ENCODE peak calls at places on chromosome 17, in four cellular contexts. M is gastrocnemius medialis, Y is heart right ventricle, U is uterus. D is an unnamed sample.

GRCh38 chr17:17783121-17783824 is 53.5 kb downstream of the SREBF1 start:
- DNase-seq in M (peak; percentile 90), Y (peak; percentile 86), U (peak; percentile 73), D (no peak)

GRCh38 chr17:72419866-72420774 is 299.3 kb downstream of the SOX9 start:
- DNase-seq in M (no peak), Y (no peak), U (no peak), D (no peak)

GRCh38 chr17:6162216-6162615 is 92.0 kb downstream of the WSCD1 start:
- DNase-seq in M (no peak), Y (no peak), U (no peak), D (no peak)

GRCh38 chr17:48053758-48054237 is 5.6 kb downstream of the NFE2L1 start:
- DNase-seq in M (peak; percentile 60), Y (no peak), U (no peak), D (no peak)

GRCh38 chr17:43378766-43379165 is 20.0 kb upstream of the ARL4D start:
- DNase-seq in M (no peak), Y (no peak), U (no peak), D (no peak)

GRCh38 chr17:34622862-34623261 is 43.5 kb downstream of the TMEM132E start:
- DNase-seq in M (no peak), Y (no peak), U (no peak), D (no peak)

GRCh38 chr17:68450801-68451200 is 6.5 kb downstream of the WIPI1 start:
- DNase-seq in M (no peak), Y (no peak), U (no peak), D (no peak)

GRCh38 chr17:81473019-81473418 is 39.6 kb downstream of the ACTG1 start:
- DNase-seq in M (no peak), Y (no peak), U (no peak), D (no peak)

GRCh38 chr17:15006421-15006820 is 258.7 kb downstream of the PMP22 start:
- DNase-seq in M (no peak), Y (no peak), U (no peak), D (no peak)

GRCh38 chr17:48012151-48012520 is 25.5 kb downstream of the COPZ2 start:
- DNase-seq in M (no peak), Y (no peak), U (no peak), D (no peak)

GRCh38 chr17:7236808-7237207 is 2.4 kb downstream of the PHF23 start:
- DNase-seq in M (no peak), Y (no peak), U (no peak), D (no peak)

GRCh38 chr17:72219136-72219823 is 98.5 kb downstream of the SOX9 start:
- DNase-seq in M (no peak), Y (no peak), U (no peak), D (no peak)

GRCh38 chr17:37259030-37259735 is 116.6 kb upstream of the C17orf78 start:
- DNase-seq in M (no peak), Y (no peak), U (no peak), D (peak; percentile 26)

GRCh38 chr17:66779186-66779585 is 55.7 kb upstream of the CACNG5 start:
- DNase-seq in M (no peak), Y (no peak), U (no peak), D (no peak)

GRCh38 chr17:43402567-43402966 is 3.8 kb downstream of the ARL4D start:
- DNase-seq in M (no peak), Y (no peak), U (no peak), D (no peak)

GRCh38 chr17:28038802-28039600 is 3.5 kb upstream of the NLK start:
- DNase-seq in M (no peak), Y (no peak), U (no peak), D (no peak)

GRCh38 chr17:16493470-16494048 is 1.6 kb upstream of the LRRC75A start:
- DNase-seq in M (no peak), Y (no peak), U (no peak), D (no peak)

GRCh38 chr17:16973760-16974540 is 2.0 kb upstream of the TNFRSF13B start:
- DNase-seq in M (no peak), Y (no peak), U (no peak), D (no peak)

GRCh38 chr17:2056221-2057129 is 1.6 kb downstream of the HIC1 start:
- DNase-seq in M (no peak), Y (no peak), U (peak; percentile 50), D (no peak)

GRCh38 chr17:74472890-74473289 is 6.5 kb downstream of the CD300A start:
- DNase-seq in M (no peak), Y (no peak), U (no peak), D (no peak)

GRCh38 chr17:7825206-7825980 is 8.6 kb upstream of the KDM6B start:
- DNase-seq in M (no peak), Y (no peak), U (no peak), D (no peak)

GRCh38 chr17:17844500-17844899 is 7.7 kb upstream of the SREBF1 start:
- DNase-seq in M (no peak), Y (no peak), U (no peak), D (no peak)

GRCh38 chr17:6927290-6927844 is 68.5 kb upstream of the ALOX12 start:
- DNase-seq in M (no peak), Y (no peak), U (no peak), D (no peak)

GRCh38 chr17:17151055-17151454 is 55.1 kb downstream of the PLD6 start:
- DNase-seq in M (no peak), Y (no peak), U (no peak), D (peak; percentile 27)

GRCh38 chr17:28471531-28472342 is 1.7 kb upstream of the SLC13A2 start:
- DNase-seq in M (no peak), Y (no peak), U (no peak), D (peak; percentile 58)

GRCh38 chr17:7997186-7997585 is 5.2 kb upstream of the GUCY2D start:
- DNase-seq in M (peak; percentile 70), Y (peak; percentile 62), U (no peak), D (no peak)

GRCh38 chr17:31838641-31839225 is 20.3 kb downstream of the COPRS start:
- DNase-seq in M (no peak), Y (no peak), U (no peak), D (no peak)

GRCh38 chr17:65013613-65014391 is 42.7 kb downstream of the GNA13 start:
- DNase-seq in M (no peak), Y (no peak), U (peak; percentile 51), D (peak; percentile 43)

GRCh38 chr17:55897301-55897700 is 146.4 kb downstream of the PCTP start:
- DNase-seq in M (peak; percentile 44), Y (no peak), U (no peak), D (no peak)

GRCh38 chr17:49775546-49776260 is 11.8 kb upstream of the FAM117A start:
- DNase-seq in M (no peak), Y (no peak), U (peak; percentile 68), D (no peak)

GRCh38 chr17:6555331-6556120 is 829 bp downstream of the PITPNM3 start:
- DNase-seq in M (no peak), Y (no peak), U (no peak), D (no peak)

GRCh38 chr17:60524463-60525346 is 1.3 kb downstream of the APPBP2 start:
- DNase-seq in M (no peak), Y (no peak), U (no peak), D (no peak)

GRCh38 chr17:69572747-69573146 is 158.2 kb downstream of the MAP2K6 start:
- DNase-seq in M (no peak), Y (no peak), U (no peak), D (no peak)

GRCh38 chr17:45376171-45376564 is 56.5 kb downstream of the ARHGAP27 start:
- DNase-seq in M (no peak), Y (no peak), U (no peak), D (no peak)

GRCh38 chr17:8966926-8967325 is 1.4 kb upstream of the PIK3R5 start:
- DNase-seq in M (no peak), Y (no peak), U (no peak), D (no peak)

GRCh38 chr17:54807331-54807730 is 93.3 kb upstream of the TOM1L1 start:
- DNase-seq in M (no peak), Y (no peak), U (no peak), D (no peak)

GRCh38 chr17:82184761-82185160 is 27.9 kb downstream of the CCDC57 start:
- DNase-seq in M (no peak), Y (no peak), U (no peak), D (no peak)

GRCh38 chr17:28467456-28468025 is 5.9 kb upstream of the SLC13A2 start:
- DNase-seq in M (no peak), Y (no peak), U (no peak), D (no peak)

GRCh38 chr17:78146471-78146869 is 285 bp downstream of the C17orf99 start:
- DNase-seq in M (no peak), Y (no peak), U (no peak), D (no peak)
- H3K27ac ChIP-seq in M (no peak overlapping the region), Y (no peak overlapping the region), U (no peak overlapping the region), D (no peak overlapping the region)

GRCh38 chr17:57954421-57955182 is 610 bp downstream of the CUEDC1 start:
- DNase-seq in M (peak; percentile 79), Y (peak; percentile 93), U (peak; percentile 81), D (no peak)
- H3K27ac ChIP-seq in M (peak overlapping the region; percentile 98), Y (peak overlapping the region; percentile 100), U (peak overlapping the region; percentile 98), D (peak overlapping the region; percentile 66)

DNA sequence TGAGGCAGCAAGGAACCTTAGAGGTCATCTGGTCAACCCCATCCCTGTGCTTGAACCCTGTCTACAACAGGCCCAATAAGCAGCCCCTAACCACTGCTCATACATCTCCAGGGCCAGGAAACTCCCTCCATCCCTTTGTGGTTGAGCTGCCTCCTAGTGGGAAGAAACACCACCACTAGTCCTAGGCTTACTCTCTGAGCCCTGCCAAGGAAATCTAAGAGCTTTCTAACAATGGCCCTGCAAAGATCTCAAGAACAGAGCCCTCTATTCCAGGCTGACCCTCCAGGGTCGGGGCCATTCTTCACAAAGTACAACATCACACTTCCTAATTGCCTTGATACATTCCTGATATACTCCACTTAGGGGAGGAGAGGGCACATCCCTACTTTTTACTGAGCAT is 5.8 kb downstream of the ACLY start:
- DNase-seq in M (no peak), Y (no peak), U (no peak), D (no peak)
- H3K27ac ChIP-seq in M (no peak overlapping the region), Y (no peak overlapping the region), U (no peak overlapping the region), D (no peak overlapping the region)

GRCh38 chr17:42001729-42002128 is 15.5 kb downstream of the DNAJC7 start:
- DNase-seq in M (no peak), Y (no peak), U (no peak), D (no peak)
- H3K27ac ChIP-seq in M (no peak overlapping the region), Y (no peak overlapping the region), U (no peak overlapping the region), D (no peak overlapping the region)

GRCh38 chr17:41692722-41693521 is 4.2 kb downstream of the EIF1 start:
- DNase-seq in M (no peak), Y (no peak), U (no peak), D (no peak)

GRCh38 chr17:41697122-41697962 is 8.7 kb downstream of the EIF1 start:
- DNase-seq in M (peak; percentile 91), Y (peak; percentile 80), U (peak; percentile 83), D (no peak)

GRCh38 chr17:41695954-41696720 is 7.5 kb downstream of the EIF1 start:
- DNase-seq in M (no peak), Y (peak; percentile 73), U (peak; percentile 65), D (no peak)

GRCh38 chr17:41691031-41691777 is 2.5 kb downstream of the EIF1 start:
- DNase-seq in M (no peak), Y (no peak), U (no peak), D (no peak)

GRCh38 chr17:41695134-41695661 is 6.5 kb downstream of the EIF1 start:
- DNase-seq in M (no peak), Y (no peak), U (no peak), D (no peak)
- H3K27ac ChIP-seq in M (peak overlapping the region; percentile 86), Y (no peak overlapping the region), U (peak overlapping the region; percentile 84), D (peak overlapping the region; percentile 99)